ENCODE peak calls at places on chromosomes 4 and X, in four cellular contexts. X is progenitor cell of endocrine pancreas, T is AG09309, S is tibial artery. B is an unnamed sample.

GRCh38 chr4:142354794-142355416 is 491.2 kb downstream of the INPP4B start:
- DNase-seq in X (no peak), T (no peak), S (no peak), B (no peak)

GRCh38 chr4:4504783-4505182 is 37.1 kb downstream of the STX18 start:
- DNase-seq in X (no peak), T (no peak), S (no peak), B (no peak)

GRCh38 chr4:169810325-169811323 is 52.9 kb upstream of the HPF1 start:
- DNase-seq in X (peak), T (peak), S (no peak), B (peak)

GRCh38 chr4:186037692-186038658 is 31.0 kb upstream of the TLR3 start:
- DNase-seq in X (peak), T (peak), S (no peak), B (peak)

GRCh38 chr4:163395055-163395454 is 51.4 kb downstream of the NPY5R start:
- DNase-seq in X (no peak), T (no peak), S (no peak), B (no peak)

GRCh38 chrX:18426004-18426320 is 554 bp downstream of the CDKL5 start:
- DNase-seq in X (peak), T (no peak), S (no peak), B (peak)

GRCh38 chr4:108854781-108855180 is 91.9 kb upstream of the ETNPPL start:
- DNase-seq in X (no peak), T (no peak), S (no peak), B (no peak)

GRCh38 chrX:112816908-112817307 is 23.7 kb downstream of the AMOT start:
- DNase-seq in X (no peak), T (no peak), S (no peak), B (no peak)

GRCh38 chr4:26227827-26228226 is 93.0 kb upstream of the RBPJ start:
- DNase-seq in X (no peak), T (no peak), S (no peak), B (no peak)

GRCh38 chrX:22526339-22526738 is 253.6 kb downstream of the CBLL2 start:
- DNase-seq in X (no peak), T (no peak), S (no peak), B (no peak)

GRCh38 chrX:69024287-69024686 is 141.0 kb downstream of the PJA1 start:
- DNase-seq in X (no peak), T (no peak), S (no peak), B (no peak)

GRCh38 chr4:29966386-29966785 is 753.8 kb upstream of the PCDH7 start:
- DNase-seq in X (no peak), T (no peak), S (no peak), B (no peak)

GRCh38 chr4:29972121-29972520 is 748.0 kb upstream of the PCDH7 start:
- DNase-seq in X (no peak), T (peak), S (no peak), B (no peak)

GRCh38 chr4:29970626-29971025 is 749.5 kb upstream of the PCDH7 start:
- DNase-seq in X (no peak), T (peak), S (no peak), B (no peak)
- TF ChIP-seq CTCF in X (peak), T (peak), S (no peak), B (no peak)

GRCh38 chr4:8393593-8394038 is 46.9 kb downstream of the ACOX3 start:
- DNase-seq in X (no peak), T (peak), S (peak), B (no peak)
- TF ChIP-seq CTCF in X (no peak), T (peak), S (no peak), B (no peak)

GRCh38 chr4:55004831-55005230 is 120.6 kb downstream of the KDR start:
- DNase-seq in X (no peak), T (no peak), S (no peak), B (no peak)

GRCh38 chr4:55001538-55001937 is 123.9 kb downstream of the KDR start:
- DNase-seq in X (no peak), T (no peak), S (no peak), B (no peak)

GRCh38 chr4:55002431-55002830 is 123.0 kb downstream of the KDR start:
- DNase-seq in X (no peak), T (no peak), S (no peak), B (no peak)

GRCh38 chr4:54998991-54999390 is 126.4 kb downstream of the KDR start:
- DNase-seq in X (no peak), T (peak), S (no peak), B (no peak)
- TF ChIP-seq CTCF in X (peak), T (peak), S (peak), B (peak)

GRCh38 chr4:117064297-117064696 is 21.1 kb downstream of the TRAM1L1 start:
- DNase-seq in X (no peak), T (no peak), S (no peak), B (no peak)
- TF ChIP-seq CTCF in X (no peak), T (no peak), S (no peak), B (no peak)

DNA sequence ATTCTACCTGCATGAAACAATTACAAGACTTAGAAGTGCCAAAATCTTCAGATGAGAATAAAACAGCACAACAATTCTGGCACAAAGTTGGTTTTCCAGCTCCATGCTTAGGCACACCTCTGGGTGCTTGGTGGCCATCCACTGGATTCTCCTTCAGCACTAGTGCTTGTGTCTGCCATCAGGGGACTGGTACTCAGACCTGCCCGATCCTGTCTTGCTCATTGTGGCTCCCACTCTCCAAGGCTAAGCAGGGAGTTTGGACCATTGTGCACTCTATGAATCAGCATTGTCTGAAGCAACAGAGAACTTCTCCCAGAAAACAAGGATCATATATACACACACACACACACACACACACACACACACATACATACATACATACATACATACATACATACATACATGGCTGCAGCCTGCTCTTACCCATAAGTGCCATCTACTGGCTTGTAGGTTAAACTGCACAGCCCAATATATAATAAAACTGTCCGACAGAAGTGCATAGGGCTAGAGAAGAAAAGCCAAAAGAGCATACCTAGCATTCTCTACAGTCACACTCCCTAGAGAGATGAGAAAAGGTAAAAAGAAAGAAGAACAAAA is 345.3 kb upstream of the LCORL start:
- DNase-seq in X (no peak), T (no peak), S (no peak), B (no peak)
- TF ChIP-seq CTCF in X (peak), T (peak), S (no peak), B (peak)

DNA sequence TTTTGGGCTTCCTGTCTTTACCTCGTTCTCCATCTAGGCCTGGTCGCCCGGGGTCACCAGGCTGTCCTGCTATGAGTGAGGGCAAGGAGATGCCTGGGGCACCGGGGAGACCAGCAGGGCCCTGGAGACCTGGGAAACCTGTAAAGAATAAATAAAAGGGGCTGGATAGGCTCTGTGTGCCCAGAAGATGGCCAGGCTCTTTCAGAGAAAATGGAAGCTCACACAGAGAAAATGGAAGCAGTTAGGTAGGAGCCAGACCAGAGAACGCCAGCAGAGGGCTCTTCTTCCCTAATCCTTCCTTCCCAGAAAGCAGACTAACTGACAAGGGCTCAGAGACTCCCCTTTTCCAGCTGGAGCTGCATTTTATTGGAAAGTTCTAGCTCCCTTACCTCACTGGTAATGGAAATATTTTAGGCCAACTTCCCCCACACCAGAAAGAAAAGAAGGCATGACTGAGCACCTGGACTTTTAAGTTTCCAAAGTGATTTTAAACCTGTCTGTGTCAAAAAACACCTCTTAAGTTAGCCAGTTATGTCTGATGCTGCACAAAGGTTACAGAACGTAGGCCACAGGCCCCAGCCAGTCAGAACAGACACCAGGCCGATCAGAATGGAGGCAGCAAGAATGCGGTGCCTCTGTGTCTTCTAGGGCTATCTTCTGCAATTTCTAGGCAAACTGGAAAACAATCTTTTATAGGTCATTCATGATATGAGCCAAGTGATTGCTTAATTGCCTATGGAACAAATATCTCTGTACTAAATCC is 74.0 kb downstream of the ATG4A start:
- DNase-seq in X (no peak), T (no peak), S (no peak), B (peak)
- TF ChIP-seq CTCF in X (peak), T (peak), S (no peak), B (peak)

GRCh38 chr4:106369456-106370060 is 980 bp upstream of the GIMD1 start:
- DNase-seq in X (no peak), T (peak), S (no peak), B (peak)
- TF ChIP-seq CTCF in X (peak), T (peak), S (peak), B (peak)

DNA sequence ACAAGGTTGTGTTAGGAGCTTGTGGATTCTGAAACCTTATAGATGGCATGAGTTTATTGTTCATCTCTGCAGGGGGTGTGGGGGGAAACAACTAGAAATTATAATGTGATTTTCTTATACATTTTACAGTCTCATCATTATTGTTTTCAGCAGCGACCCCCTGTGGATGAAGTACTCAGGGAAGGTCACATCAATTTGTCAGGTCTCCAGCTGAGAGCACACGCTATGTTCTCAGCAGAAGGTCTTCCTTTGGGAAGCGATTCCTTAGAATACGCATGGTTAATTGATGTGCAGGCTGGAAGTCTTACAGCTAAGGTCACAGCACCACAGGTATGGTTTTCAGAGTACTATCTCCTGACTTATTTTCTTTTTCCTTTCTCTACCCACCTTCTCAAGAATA is 72.2 kb downstream of the BLTP1 start:
- DNase-seq in X (no peak), T (no peak), S (no peak), B (peak)
- TF ChIP-seq CTCF in X (peak), T (peak), S (no peak), B (peak)

DNA sequence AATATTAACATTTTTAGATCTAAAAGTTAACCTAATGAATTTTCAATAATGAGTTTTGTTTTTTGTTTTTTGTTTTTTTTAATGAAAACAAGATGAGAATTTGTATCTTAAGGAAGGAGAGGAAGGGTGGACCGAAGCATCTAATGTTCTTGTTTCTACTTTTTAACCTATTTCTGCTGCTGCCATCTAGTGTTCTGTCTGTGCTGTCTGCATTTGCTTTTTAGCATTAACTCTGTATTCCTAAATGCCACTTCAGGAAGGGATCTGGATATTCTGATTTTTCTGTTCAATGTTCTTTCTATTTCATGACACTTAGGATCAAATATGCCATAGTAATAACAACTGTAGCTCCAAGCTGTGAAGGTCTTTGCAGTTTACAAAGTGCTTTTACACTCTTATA is 161.7 kb downstream of the BRWD3 start:
- DNase-seq in X (no peak), T (no peak), S (no peak), B (no peak)
- TF ChIP-seq CTCF in X (no peak), T (peak), S (no peak), B (no peak)